ENCODE peak calls at places on chromosomes 1 and 21, in ten cellular contexts. B, U, N, J, M, I, F, K, X and O are unnamed samples.

GRCh38 chr1:145847827-145848226 is 2.4 kb downstream of the NUDT17 start:
- DNase-seq in B (no peak), U (no peak), N (no peak), J (no peak), M (no peak), I (no peak), F (no peak), K (no peak), X (no peak), O (no peak)

GRCh38 chr1:223837206-223837605 is 8.5 kb downstream of the TP53BP2 start:
- DNase-seq in B (no peak), U (no peak), N (no peak), J (no peak), M (no peak), I (no peak), F (no peak), K (no peak), X (no peak), O (no peak)

GRCh38 chr1:43688594-43689000 is 18.7 kb upstream of the ST3GAL3 start:
- DNase-seq in B (no peak), U (no peak), N (no peak), J (no peak), M (peak; percentile 64), I (no peak), F (peak; percentile 14), K (no peak), X (no peak), O (no peak)

GRCh38 chr1:222373216-222373615 is 174.7 kb downstream of the HHIPL2 start:
- DNase-seq in B (no peak), U (no peak), N (no peak), J (no peak), M (no peak), I (no peak), F (no peak), K (no peak), X (no peak), O (no peak)

GRCh38 chr1:150321826-150322166 is 463 bp downstream of the PRPF3 start:
- DNase-seq in B (no peak), U (no peak), N (no peak), J (no peak), M (no peak), I (no peak), F (peak; percentile 17), K (no peak), X (no peak), O (no peak)

GRCh38 chr1:15288173-15288926 is 41.3 kb downstream of the FHAD1 start:
- DNase-seq in B (no peak), U (no peak), N (no peak), J (no peak), M (no peak), I (no peak), F (no peak), K (no peak), X (no peak), O (no peak)

GRCh38 chr1:188261849-188262248 is 1433.1 kb downstream of the PLA2G4A start:
- DNase-seq in B (no peak), U (no peak), N (no peak), J (no peak), M (no peak), I (no peak), F (no peak), K (no peak), X (no peak), O (no peak)

GRCh38 chr21:46634966-46635323 is 529 bp upstream of the PRMT2 start:
- DNase-seq in B (no peak), U (peak; percentile 73), N (peak; percentile 54), J (no peak), M (peak; percentile 89), I (peak; percentile 40), F (peak; percentile 96), K (peak; percentile 85), X (no peak), O (no peak)

GRCh38 chr1:87325982-87326738 is 2.5 kb upstream of the LMO4 start:
- DNase-seq in B (no peak), U (peak; percentile 64), N (peak; percentile 47), J (peak; percentile 49), M (peak; percentile 74), I (peak; percentile 30), F (peak; percentile 64), K (peak; percentile 53), X (peak; percentile 77), O (no peak)

GRCh38 chr1:197675475-197676324 is 99.6 kb downstream of the DENND1B start:
- DNase-seq in B (no peak), U (peak; percentile 29), N (no peak), J (peak; percentile 11), M (no peak), I (no peak), F (peak; percentile 82), K (peak; percentile 13), X (peak; percentile 54), O (no peak)

GRCh38 chr1:54953846-54954245 is 26.6 kb upstream of the TMEM61 start:
- DNase-seq in B (no peak), U (no peak), N (no peak), J (no peak), M (no peak), I (no peak), F (no peak), K (no peak), X (no peak), O (no peak)

GRCh38 chr1:1918901-1919303 is at the start of gene TMEM52:
- DNase-seq in B (no peak), U (peak; percentile 93), N (no peak), J (no peak), M (no peak), I (no peak), F (no peak), K (no peak), X (no peak), O (no peak)
- TF ChIP-seq POLR2A in B (no peak), U (peak; percentile 98), N (peak; percentile 59), J (peak; percentile 76), M (no peak), I (peak; percentile 50), F (peak; percentile 48), K (peak; percentile 33), X (peak; percentile 82), O (no peak)

GRCh38 chr1:182604128-182604834 is at the start of gene RGS16:
- DNase-seq in B (peak; percentile 77), U (peak; percentile 94), N (peak; percentile 90), J (peak; percentile 96), M (peak; percentile 66), I (peak; percentile 96), F (peak; percentile 96), K (peak; percentile 90), X (peak; percentile 98), O (peak; percentile 96)
- TF ChIP-seq POLR2A in B (no peak), U (peak; percentile 83), N (peak; percentile 82), J (peak; percentile 59), M (no peak), I (no peak), F (peak; percentile 92), K (peak; percentile 84), X (peak; percentile 75), O (peak; percentile 100)

GRCh38 chr1:154969741-154970452 is 650 bp downstream of the SHC1 start:
- DNase-seq in B (no peak), U (no peak), N (no peak), J (no peak), M (peak; percentile 21), I (no peak), F (no peak), K (peak; percentile 56), X (no peak), O (no peak)

GRCh38 chr1:154968731-154969130 is 1.8 kb downstream of the SHC1 start:
- DNase-seq in B (no peak), U (no peak), N (no peak), J (no peak), M (no peak), I (no peak), F (no peak), K (no peak), X (no peak), O (no peak)

GRCh38 chr1:154967331-154967950 is 3.1 kb downstream of the SHC1 start:
- DNase-seq in B (no peak), U (no peak), N (no peak), J (no peak), M (no peak), I (no peak), F (no peak), K (no peak), X (no peak), O (no peak)

GRCh38 chr1:154970631-154971340 is at the start of gene SHC1:
- DNase-seq in B (peak; percentile 38), U (peak; percentile 83), N (peak; percentile 94), J (peak; percentile 89), M (peak; percentile 91), I (peak; percentile 83), F (peak; percentile 68), K (peak; percentile 97), X (peak; percentile 91), O (peak; percentile 76)

DNA sequence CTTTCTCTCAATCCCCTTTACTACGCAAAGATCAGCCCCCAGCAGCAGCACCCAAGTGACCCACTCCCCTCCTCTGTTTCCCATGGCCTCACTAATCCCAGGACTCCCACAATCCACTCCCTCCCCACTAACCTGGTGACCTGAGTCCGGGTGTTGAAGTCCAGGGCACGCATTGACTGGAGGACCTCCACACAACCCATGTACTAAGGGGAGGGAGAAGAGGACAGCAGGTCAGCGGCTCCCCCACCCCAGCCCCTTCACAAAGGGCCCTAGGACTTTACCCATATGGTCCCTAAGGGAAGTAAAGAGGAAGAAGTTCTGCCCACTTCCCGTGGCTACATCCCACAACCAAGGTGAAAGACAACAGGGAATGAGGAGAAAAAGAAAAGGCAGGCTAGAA is 1.3 kb downstream of the SHC1 start:
- DNase-seq in B (no peak), U (no peak), N (no peak), J (no peak), M (no peak), I (no peak), F (no peak), K (no peak), X (no peak), O (no peak)
- TF ChIP-seq POLR2A in B (no peak), U (no peak), N (no peak), J (no peak), M (no peak), I (no peak), F (no peak), K (no peak), X (no peak), O (no peak)

GRCh38 chr1:114335273-114335672 is 175.7 kb downstream of the TRIM33 start:
- DNase-seq in B (no peak), U (no peak), N (no peak), J (no peak), M (no peak), I (no peak), F (no peak), K (no peak), X (no peak), O (no peak)

GRCh38 chr1:114330451-114330983 is 176.8 kb upstream of the SYT6 start:
- DNase-seq in B (no peak), U (no peak), N (no peak), J (peak; percentile 18), M (no peak), I (no peak), F (no peak), K (no peak), X (peak; percentile 68), O (no peak)

GRCh38 chr1:114334297-114334696 is 176.7 kb downstream of the TRIM33 start:
- DNase-seq in B (no peak), U (no peak), N (no peak), J (no peak), M (no peak), I (no peak), F (no peak), K (no peak), X (no peak), O (no peak)

GRCh38 chr1:114333670-114334069 is 177.3 kb downstream of the TRIM33 start:
- DNase-seq in B (no peak), U (no peak), N (no peak), J (no peak), M (no peak), I (no peak), F (no peak), K (no peak), X (no peak), O (no peak)

GRCh38 chr1:114331936-114332335 is 178.3 kb upstream of the SYT6 start:
- DNase-seq in B (no peak), U (no peak), N (no peak), J (no peak), M (no peak), I (no peak), F (no peak), K (no peak), X (no peak), O (no peak)
- TF ChIP-seq POLR2A in B (no peak), U (no peak), N (no peak), J (no peak), M (no peak), I (no peak), F (no peak), K (no peak), X (no peak), O (no peak)